ENCODE peak calls at places on chromosomes 2 and 18, in five cellular contexts. Z, L, B, J and D are unnamed samples.
A peak's percentile ranks its signal among the peaks of the same experiment; 100 is the strongest.

GRCh38 chr2:202632682-202633081 is 2.1 kb upstream of the FAM117B start:
- DNase-seq in Z (peak; percentile 57), L (peak; percentile 25), B (no peak), J (no peak), D (no peak)

GRCh38 chr2:217289909-217290283 is 430.0 kb upstream of the TNP1 start:
- DNase-seq in Z (no peak), L (peak; percentile 42), B (no peak), J (no peak), D (no peak)

GRCh38 chr2:235106874-235107639 is 155.2 kb downstream of the SH3BP4 start:
- DNase-seq in Z (peak; percentile 75), L (peak; percentile 83), B (peak; percentile 43), J (peak; percentile 56), D (peak; percentile 66)

GRCh38 chr18:6057604-6058003 is 162.3 kb upstream of the TMEM200C start:
- DNase-seq in Z (peak; percentile 56), L (peak; percentile 29), B (no peak), J (no peak), D (no peak)

GRCh38 chr18:957829-958228 is 53.2 kb downstream of the ADCYAP1 start:
- DNase-seq in Z (no peak), L (no peak), B (no peak), J (no peak), D (no peak)

GRCh38 chr2:237600205-237600846 is 9.8 kb upstream of the RAB17 start:
- DNase-seq in Z (peak; percentile 66), L (peak; percentile 74), B (no peak), J (no peak), D (no peak)

GRCh38 chr2:43184339-43184895 is 42.0 kb downstream of the ZFP36L2 start:
- DNase-seq in Z (peak; percentile 91), L (peak; percentile 37), B (no peak), J (no peak), D (no peak)

GRCh38 chr2:148201075-148202004 is 180.4 kb downstream of the MBD5 start:
- DNase-seq in Z (peak; percentile 50), L (peak; percentile 36), B (no peak), J (no peak), D (peak; percentile 5)

GRCh38 chr2:158491072-158491471 is 34.3 kb downstream of the PKP4 start:
- DNase-seq in Z (no peak), L (no peak), B (no peak), J (no peak), D (no peak)

GRCh38 chr2:112795720-112796119 is 11.4 kb upstream of the IL1A start:
- DNase-seq in Z (no peak), L (no peak), B (no peak), J (no peak), D (no peak)

GRCh38 chr2:43084699-43085091 is 141.7 kb downstream of the ZFP36L2 start:
- DNase-seq in Z (peak; percentile 72), L (peak; percentile 78), B (no peak), J (no peak), D (no peak)

GRCh38 chr2:3432693-3433338 is 53.3 kb downstream of the TRAPPC12 start:
- DNase-seq in Z (no peak), L (no peak), B (no peak), J (no peak), D (no peak)

GRCh38 chr2:86219896-86220295 is 20.6 kb downstream of the MRPL35 start:
- DNase-seq in Z (no peak), L (no peak), B (no peak), J (no peak), D (no peak)

GRCh38 chr2:118854507-118855300 is 7.3 kb upstream of the EN1 start:
- DNase-seq in Z (no peak), L (no peak), B (no peak), J (no peak), D (no peak)

GRCh38 chr2:170842785-170843184 is 26.1 kb downstream of the GAD1 start:
- DNase-seq in Z (peak; percentile 43), L (no peak), B (no peak), J (no peak), D (no peak)

GRCh38 chr2:100321881-100322820 is at the start of gene LONRF2:
- DNase-seq in Z (no peak), L (no peak), B (no peak), J (peak; percentile 53), D (no peak)

GRCh38 chr2:97770450-97770849 is 57.1 kb downstream of the ZAP70 start:
- DNase-seq in Z (no peak), L (no peak), B (no peak), J (no peak), D (no peak)

GRCh38 chr18:79736230-79736629 is 56.6 kb downstream of the CTDP1 start:
- DNase-seq in Z (no peak), L (no peak), B (no peak), J (no peak), D (no peak)

DNA sequence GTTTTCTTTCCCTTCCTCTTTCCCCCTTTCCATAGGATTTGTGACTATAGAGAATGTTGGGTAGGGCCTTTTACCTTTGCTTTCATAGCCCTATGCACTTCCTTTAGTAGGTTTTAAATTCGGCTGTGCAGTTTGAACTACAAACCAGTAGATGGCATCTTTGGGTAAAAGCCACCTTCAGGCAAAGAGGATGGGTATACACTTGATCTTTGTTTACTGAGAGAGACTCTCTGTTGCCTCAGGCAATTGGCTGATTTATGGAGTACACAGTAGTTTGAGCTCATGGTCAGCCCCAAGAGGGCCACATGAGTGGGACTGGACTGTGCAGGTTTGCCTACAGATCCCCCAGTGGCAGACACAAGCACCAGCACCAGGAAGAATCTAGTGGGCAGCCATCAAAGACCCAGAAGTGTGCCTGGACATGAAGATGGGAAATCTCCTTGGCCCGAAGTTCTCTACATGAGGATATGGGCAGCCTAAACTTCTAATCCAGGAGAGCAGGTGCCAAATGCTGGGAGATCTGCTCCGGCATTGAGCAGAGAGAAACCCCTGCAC is 1304.3 kb upstream of the DDX18 start:
- DNase-seq in Z (no peak), L (no peak), B (no peak), J (no peak), D (no peak)
- TF ChIP-seq CTCF in Z (no peak), L (no peak), B (no peak), J (peak; percentile 25), D (peak; percentile 11)

DNA sequence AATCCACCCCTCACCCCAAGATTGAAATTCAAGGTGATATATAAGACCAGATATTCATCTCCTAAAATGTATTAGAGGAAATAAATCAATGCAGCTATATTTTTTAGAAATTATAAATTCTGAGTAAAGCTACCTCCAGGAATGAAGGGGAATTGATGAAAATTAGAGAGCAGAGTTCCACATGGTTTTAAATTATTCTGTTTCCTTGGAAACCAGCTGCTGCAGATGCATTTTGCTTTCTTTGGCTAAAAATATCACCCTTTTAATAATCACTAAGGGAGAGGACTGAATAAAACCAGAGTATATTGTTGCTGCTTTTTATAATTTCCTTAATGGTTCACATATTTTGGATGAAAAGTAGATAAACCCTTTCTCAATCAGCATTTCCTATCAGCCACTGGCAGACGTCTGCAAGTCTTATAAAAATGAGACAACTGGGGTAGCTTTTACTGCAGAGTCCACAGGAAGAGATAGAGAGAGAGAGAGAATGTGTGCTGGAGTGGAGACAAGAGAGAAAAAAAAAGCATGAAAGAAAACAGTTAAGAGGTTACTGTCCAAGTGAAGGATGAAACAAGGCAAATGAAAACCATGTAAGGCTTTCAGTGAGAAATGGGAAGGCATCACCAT is 2.0 kb downstream of the CSRNP3 start:
- DNase-seq in Z (no peak), L (no peak), B (no peak), J (no peak), D (no peak)
- H3K4me3 ChIP-seq in Z (no peak overlapping the region), L (no peak overlapping the region), B (no peak overlapping the region), J (peak overlapping the region; percentile 75), D (peak overlapping the region; percentile 27)

DNA sequence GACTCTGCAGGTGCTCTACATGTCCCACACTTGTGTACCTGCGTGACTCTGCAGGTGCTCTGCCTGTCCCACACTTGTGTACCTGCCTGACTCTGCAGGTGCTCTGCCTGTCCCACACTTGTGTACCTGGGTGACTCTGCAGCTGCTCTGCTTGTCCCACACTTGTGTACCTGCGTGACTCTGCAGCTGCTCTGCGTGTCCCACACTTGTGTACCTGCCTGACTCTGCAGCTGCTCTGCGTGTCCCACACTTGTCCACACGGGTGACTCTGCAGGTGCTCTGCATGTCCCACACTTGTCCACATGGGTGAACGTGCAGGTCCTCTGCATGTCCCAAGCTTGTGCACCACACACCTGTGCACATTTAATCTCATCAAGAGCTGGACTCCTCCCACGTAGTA is 576.7 kb upstream of the SALL3 start:
- DNase-seq in Z (no peak), L (no peak), B (no peak), J (no peak), D (no peak)
- TF ChIP-seq CTCF in Z (no peak), L (no peak), B (no peak), J (no peak), D (no peak)

DNA sequence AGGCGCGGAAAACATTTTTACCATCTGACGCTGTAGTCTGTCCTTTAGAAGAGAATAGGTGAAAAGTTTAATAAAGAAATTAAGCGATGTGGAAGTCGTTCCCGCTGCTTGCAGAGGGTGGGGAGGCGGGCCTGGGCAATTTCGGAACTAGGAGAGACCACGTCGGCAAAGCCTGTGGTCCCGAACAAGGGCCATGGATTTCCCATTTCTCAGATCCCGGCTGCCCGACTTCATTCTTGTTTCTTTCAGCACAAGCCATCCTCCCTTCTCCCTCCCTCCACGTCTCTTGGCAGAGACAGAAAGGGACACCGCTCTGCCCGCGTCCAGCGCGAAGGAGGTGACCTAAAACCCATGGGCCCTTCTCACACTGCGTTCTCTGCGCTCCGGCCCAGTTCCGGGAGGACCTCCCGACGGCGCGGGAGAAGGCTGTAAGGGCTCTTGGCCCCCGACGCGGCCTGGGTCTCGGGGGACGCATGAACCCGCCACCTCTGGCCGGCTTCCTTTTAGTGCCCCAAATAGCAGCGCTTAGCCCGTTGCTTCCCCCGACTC is 2.2 kb upstream of the BCL2L11 start:
- DNase-seq in Z (no peak), L (no peak), B (no peak), J (no peak), D (no peak)
- H3K4me3 ChIP-seq in Z (no peak overlapping the region), L (peak overlapping the region; percentile 58), B (peak overlapping the region; percentile 57), J (peak overlapping the region; percentile 91), D (peak overlapping the region; percentile 42)

GRCh38 chr18:23689031-23689615 is at the start of gene LAMA3:
- DNase-seq in Z (peak; percentile 30), L (no peak), B (no peak), J (no peak), D (no peak)
- TF ChIP-seq CTCF in Z (no peak), L (peak; percentile 10), B (peak; percentile 26), J (no peak), D (peak; percentile 18)